ENCODE peak calls at places on chromosomes 11 and 22, in four cellular contexts. Q is astrocyte of the cerebellum, M is MM.1S, O is cardiac muscle cell. E is an unnamed sample.

GRCh38 chr11:57792870-57793269 is 31.3 kb downstream of the CTNND1 start:
- DNase-seq in Q (no peak), M (no peak), O (no peak), E (no peak)

GRCh38 chr22:31327786-31328544 is 18.2 kb downstream of the PATZ1 start:
- DNase-seq in Q (no peak), M (no peak), O (no peak), E (no peak)

GRCh38 chr11:93267383-93267782 is 63.2 kb upstream of the DEUP1 start:
- DNase-seq in Q (no peak), M (no peak), O (no peak), E (no peak)

GRCh38 chr11:59551651-59552521 is 40.5 kb downstream of the OR4D9 start:
- DNase-seq in Q (no peak), M (no peak), O (peak; percentile 89), E (no peak)

GRCh38 chr11:117862753-117863152 is 13.7 kb downstream of the FXYD6 start:
- DNase-seq in Q (no peak), M (no peak), O (no peak), E (no peak)

GRCh38 chr11:121863126-121863525 is 252.9 kb downstream of the BLID start:
- DNase-seq in Q (no peak), M (no peak), O (no peak), E (no peak)

GRCh38 chr11:92911478-92911877 is 58.0 kb upstream of the MTNR1B start:
- DNase-seq in Q (no peak), M (no peak), O (no peak), E (no peak)

GRCh38 chr22:19753090-19753842 is 7.3 kb upstream of the TBX1 start:
- DNase-seq in Q (no peak), M (no peak), O (no peak), E (no peak)

GRCh38 chr22:26416670-26417270 is 12.3 kb upstream of the ASPHD2 start:
- DNase-seq in Q (peak; percentile 71), M (no peak), O (peak; percentile 75), E (no peak)

DNA sequence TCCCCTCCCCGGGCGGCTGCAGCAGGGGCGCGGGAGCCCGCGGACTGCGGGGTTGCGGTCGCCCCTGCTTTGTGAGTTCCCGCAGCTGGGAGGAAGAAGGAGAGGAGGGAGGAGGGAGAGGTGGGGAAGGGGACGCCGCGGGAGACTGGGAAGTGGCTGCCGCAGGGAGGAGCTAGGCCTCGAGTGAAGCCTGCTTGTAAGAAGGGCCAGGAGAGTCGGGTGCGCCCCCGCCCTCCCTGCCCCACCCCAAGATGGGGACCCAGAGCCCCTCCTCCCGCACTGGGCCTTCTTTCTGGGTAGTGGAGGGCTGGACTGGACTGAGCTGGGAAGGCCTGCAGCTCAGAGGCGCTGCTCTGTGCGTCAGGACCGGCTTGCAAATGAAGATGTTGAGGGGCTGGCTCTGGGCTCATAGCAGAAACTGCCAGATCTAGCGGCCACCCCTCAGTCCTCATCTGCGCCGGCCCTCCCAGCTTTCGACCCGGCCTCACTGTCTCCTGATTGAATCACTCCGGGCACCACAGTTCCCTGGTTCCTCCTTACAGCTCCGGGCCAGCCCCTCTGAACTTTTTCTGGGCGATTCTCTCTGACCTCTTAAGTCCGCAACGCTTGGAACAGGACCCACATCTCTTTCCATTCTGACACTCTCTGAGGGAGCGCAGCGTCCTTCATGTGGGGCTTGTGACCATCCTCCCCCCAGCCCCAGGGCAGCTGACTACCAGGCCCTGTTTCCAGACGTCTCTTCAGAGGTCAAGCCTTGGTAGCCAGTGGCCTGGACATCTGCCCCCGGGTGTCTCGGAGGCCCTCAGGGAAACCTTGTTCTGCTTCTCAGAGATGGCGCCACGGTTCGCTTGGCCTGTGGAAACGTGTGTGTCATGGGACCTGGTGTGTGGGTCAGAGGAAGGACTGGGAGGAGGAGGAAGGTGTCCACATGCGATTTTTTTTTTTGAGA is 21.9 kb downstream of the SERPINH1 start:
- DNase-seq in Q (no peak), M (no peak), O (peak; percentile 92), E (peak; percentile 51)
- TF ChIP-seq CTCF in Q (no peak), M (no peak), O (peak; percentile 2), E (no peak)

GRCh38 chr11:65557280-65558001 is 718 bp downstream of the LTBP3 start:
- DNase-seq in Q (no peak), M (no peak), O (no peak), E (no peak)

GRCh38 chr11:65558002-65558784 is at the start of gene LTBP3:
- DNase-seq in Q (no peak), M (peak; percentile 42), O (peak; percentile 94), E (peak; percentile 85)

GRCh38 chr11:65559535-65559934 is 1.4 kb upstream of the LTBP3 start:
- DNase-seq in Q (no peak), M (no peak), O (no peak), E (no peak)

GRCh38 chr11:65559951-65560537 is 1.9 kb upstream of the LTBP3 start:
- DNase-seq in Q (no peak), M (no peak), O (peak; percentile 62), E (no peak)

GRCh38 chr11:65558785-65559509 is 788 bp upstream of the LTBP3 start:
- DNase-seq in Q (no peak), M (no peak), O (peak; percentile 67), E (no peak)
- TF ChIP-seq CTCF in Q (peak; percentile 18), M (no peak), O (peak; percentile 9), E (no peak)

GRCh38 chr11:2113776-2114175 is 25.4 kb downstream of the IGF2 start:
- DNase-seq in Q (no peak), M (no peak), O (no peak), E (no peak)

GRCh38 chr11:2114430-2115241 is 24.6 kb downstream of the IGF2 start:
- DNase-seq in Q (no peak), M (no peak), O (peak; percentile 31), E (no peak)

GRCh38 chr11:2118674-2119073 is 20.5 kb downstream of the IGF2 start:
- DNase-seq in Q (no peak), M (no peak), O (no peak), E (no peak)

GRCh38 chr11:2115308-2115707 is 23.9 kb downstream of the IGF2 start:
- DNase-seq in Q (no peak), M (no peak), O (no peak), E (no peak)

DNA sequence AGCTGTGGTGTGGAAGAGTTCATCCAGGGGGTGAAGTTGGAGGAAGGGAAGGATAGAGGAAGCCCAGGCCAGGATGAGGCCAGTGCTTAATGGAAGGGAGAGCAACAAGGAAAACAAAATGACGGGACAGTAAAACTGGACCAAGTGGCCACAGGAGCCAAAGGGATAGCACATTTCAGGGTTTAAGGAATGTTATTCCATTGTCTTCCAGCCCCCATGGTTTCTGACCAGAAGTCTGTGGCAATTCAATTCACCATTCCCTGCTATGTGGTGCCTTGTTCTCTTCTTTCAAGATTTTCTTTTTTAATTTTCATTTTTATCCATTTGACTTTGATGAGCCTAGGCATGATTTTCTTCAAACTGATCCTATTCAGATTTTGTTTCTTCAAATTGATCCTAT is 22.5 kb downstream of the IGF2 start:
- DNase-seq in Q (no peak), M (no peak), O (no peak), E (no peak)
- TF ChIP-seq CTCF in Q (no peak), M (no peak), O (no peak), E (no peak)

GRCh38 chr22:49959782-49960158 is 802 bp upstream of the PIM3 start:
- DNase-seq in Q (no peak), M (no peak), O (peak; percentile 30), E (no peak)
- TF ChIP-seq CTCF in Q (no peak), M (peak; percentile 4), O (no peak), E (no peak)

GRCh38 chr11:34143048-34143447 is 37.6 kb downstream of the NAT10 start:
- DNase-seq in Q (no peak), M (no peak), O (no peak), E (no peak)
- TF ChIP-seq CTCF in Q (no peak), M (no peak), O (no peak), E (no peak)

DNA sequence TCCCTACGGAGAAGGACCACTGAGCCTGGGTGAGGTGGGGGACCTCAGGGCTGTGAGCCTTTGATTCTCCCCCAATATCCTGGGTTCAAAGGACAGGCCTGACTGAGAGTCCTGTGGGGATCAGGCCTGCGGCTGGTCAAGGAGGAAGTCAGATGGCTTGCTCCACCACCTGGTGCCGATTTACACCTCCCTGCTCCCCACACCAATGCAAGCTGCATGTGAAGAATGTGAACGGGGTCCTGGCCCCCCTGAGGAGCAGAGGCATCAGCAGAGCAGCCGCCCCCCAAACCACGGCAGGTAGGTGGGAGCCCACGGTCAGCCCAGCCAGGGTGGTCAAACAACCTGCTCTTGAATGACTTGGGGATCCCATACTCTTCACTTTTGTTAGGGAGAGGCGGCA is 6.7 kb downstream of the ADAMTS8 start:
- DNase-seq in Q (no peak), M (no peak), O (no peak), E (no peak)
- TF ChIP-seq CTCF in Q (no peak), M (no peak), O (no peak), E (no peak)

GRCh38 chr22:33142282-33142681 is 84.1 kb upstream of the SYN3 start:
- DNase-seq in Q (no peak), M (no peak), O (no peak), E (no peak)

GRCh38 chr22:33139937-33140336 is 81.8 kb upstream of the SYN3 start:
- DNase-seq in Q (no peak), M (no peak), O (no peak), E (no peak)
- TF ChIP-seq CTCF in Q (no peak), M (no peak), O (no peak), E (no peak)

GRCh38 chr11:63248966-63249365 is 5.6 kb upstream of the SLC22A25 start:
- DNase-seq in Q (no peak), M (no peak), O (no peak), E (no peak)

GRCh38 chr11:63244862-63245261 is 1.5 kb upstream of the SLC22A25 start:
- DNase-seq in Q (no peak), M (no peak), O (no peak), E (no peak)

GRCh38 chr11:63251312-63251711 is 7.9 kb upstream of the SLC22A25 start:
- DNase-seq in Q (no peak), M (no peak), O (no peak), E (no peak)

GRCh38 chr11:63246045-63246444 is 2.6 kb upstream of the SLC22A25 start:
- DNase-seq in Q (no peak), M (no peak), O (no peak), E (no peak)

DNA sequence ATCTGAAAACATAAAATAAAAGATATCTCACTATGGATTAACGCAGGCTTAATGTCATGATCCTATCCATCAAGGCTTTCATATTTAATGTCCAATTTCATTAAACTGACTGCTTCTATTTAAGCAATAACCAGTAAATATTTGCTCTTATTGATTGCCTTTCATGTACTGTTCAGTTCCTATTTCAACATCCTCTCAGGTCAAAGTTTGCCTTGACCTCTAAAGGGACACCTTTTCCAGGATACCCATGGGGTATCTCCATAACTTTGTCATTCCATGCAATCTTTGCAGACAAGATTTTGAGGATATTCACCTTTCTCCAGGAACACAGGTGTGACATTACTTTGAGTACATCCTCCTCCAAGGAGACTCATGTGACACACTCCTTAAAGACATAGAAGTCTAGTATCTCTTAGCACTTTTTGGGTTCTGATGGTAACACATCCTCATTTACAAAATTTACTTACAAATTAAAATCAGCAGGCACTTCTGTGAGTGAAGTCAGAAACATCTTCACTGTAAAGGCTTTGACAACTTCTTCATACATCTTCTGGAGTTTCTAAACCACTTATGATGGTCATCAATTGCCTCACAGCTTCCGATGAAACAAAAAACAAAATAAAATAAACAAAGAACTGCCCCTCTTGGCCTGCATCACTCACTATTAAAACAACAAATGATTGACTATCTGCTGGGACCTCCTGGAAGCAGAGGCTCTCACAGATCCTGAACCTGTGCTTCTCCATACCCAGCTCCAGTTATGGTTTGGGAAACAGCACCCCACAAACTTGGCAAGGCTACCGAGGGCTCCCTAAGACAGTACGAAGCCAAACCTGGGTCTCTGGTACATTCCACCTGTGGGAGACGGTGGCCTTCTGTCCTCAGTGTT is 7.0 kb upstream of the SLC22A25 start:
- DNase-seq in Q (no peak), M (no peak), O (no peak), E (no peak)
- TF ChIP-seq CTCF in Q (no peak), M (no peak), O (no peak), E (no peak)